ENCODE peak calls at places on chromosomes 2 and 18, in six cellular contexts. X is frontal cortex; O is NCI-H1092; T is CD4-positive, alpha-beta memory T cell; G is amygdala; I is H4. A is an unnamed sample.
A peak's percentile ranks its signal among the peaks of the same experiment; 100 is the strongest.

GRCh38 chr2:28209864-28210263 is 182.8 kb upstream of the FOSL2 start:
- DNase-seq in X (no peak), G (no peak), O (no peak), T (no peak), I (no peak), A (no peak)

GRCh38 chr2:150528861-150529801 is 41.7 kb upstream of the RND3 start:
- DNase-seq in T (no peak), G (no peak), O (no peak), X (no peak), I (peak; percentile 60), A (no peak)

GRCh38 chr2:240401781-240402551 is 33.5 kb upstream of the GPC1 start:
- DNase-seq in I (no peak), X (no peak), O (no peak), T (no peak), G (no peak), A (no peak)

GRCh38 chr2:67260348-67261277 is 136.5 kb upstream of the ETAA1 start:
- DNase-seq in I (peak; percentile 91), O (no peak), T (no peak), G (no peak), X (no peak), A (no peak)

GRCh38 chr18:62811674-62812073 is 96.3 kb downstream of the PHLPP1 start:
- DNase-seq in I (no peak), O (no peak), X (no peak), T (no peak), G (no peak), A (no peak)

GRCh38 chr2:242075163-242075562 is 205.6 kb downstream of the RTP5 start:
- DNase-seq in G (no peak), I (peak; percentile 92), X (no peak), T (no peak), O (no peak), A (no peak)

GRCh38 chr2:120382541-120383144 is 36.7 kb downstream of the INHBB start:
- DNase-seq in G (no peak), I (no peak), T (no peak), O (no peak), X (no peak), A (no peak)

GRCh38 chr18:48910972-48911545 is 39.7 kb downstream of the SMAD7 start:
- DNase-seq in I (no peak), X (no peak), G (no peak), O (no peak), T (no peak), A (no peak)

GRCh38 chr18:49988101-49988500 is 174.8 kb upstream of the ACAA2 start:
- DNase-seq in T (no peak), O (no peak), G (no peak), I (no peak), X (no peak), A (peak; percentile 10)

GRCh38 chr18:49024408-49024807 is 73.6 kb upstream of the SMAD7 start:
- DNase-seq in G (no peak), T (no peak), X (no peak), I (no peak), O (no peak), A (no peak)

GRCh38 chr2:152335851-152336102 is 803 bp downstream of the FMNL2 start:
- DNase-seq in T (no peak), G (no peak), X (peak; percentile 28), O (no peak), I (no peak), A (no peak)